ENCODE peak calls at places on chromosomes 3 and 15, in seven cellular contexts. D is smooth muscle cell of the brain vasculature; J is psoas muscle; A is progenitor cell of endocrine pancreas; K is NCI-H1092; M is effector memory CD4-positive, alpha-beta T cell; O is AML-193. B is an unnamed sample.

GRCh38 chr3:1594940-1595339 is 502.1 kb downstream of the CNTN6 start:
- DNase-seq in O (no peak), M (no peak), J (no peak), A (no peak), D (no peak), K (no peak), B (no peak)

GRCh38 chr3:48847053-48847585 is 555 bp downstream of the PRKAR2A start:
- DNase-seq in J (peak; percentile 94), O (peak; percentile 49), A (peak; percentile 49), D (no peak), M (peak; percentile 38), K (peak; percentile 49), B (peak; percentile 31)

GRCh38 chr3:72134989-72135451 is 350.1 kb upstream of the PROK2 start:
- DNase-seq in J (no peak), O (no peak), M (no peak), K (no peak), D (no peak), A (no peak), B (no peak)

GRCh38 chr3:67018105-67018788 is 20.1 kb downstream of the KBTBD8 start:
- DNase-seq in D (no peak), M (no peak), A (no peak), J (no peak), O (no peak), K (no peak), B (no peak)

GRCh38 chr3:124461838-124462632 is 268.2 kb upstream of the UMPS start:
- DNase-seq in O (no peak), K (no peak), D (no peak), A (no peak), M (no peak), J (no peak), B (no peak)

GRCh38 chr3:170614214-170614966 is 28.5 kb upstream of the SLC7A14 start:
- DNase-seq in O (peak; percentile 26), J (no peak), A (no peak), K (no peak), M (no peak), D (no peak), B (no peak)

GRCh38 chr3:185225523-185225922 is 28.3 kb downstream of the EHHADH start:
- DNase-seq in J (no peak), A (no peak), D (no peak), M (no peak), K (no peak), O (no peak), B (no peak)

GRCh38 chr3:172606021-172606420 is 82.8 kb upstream of the TNFSF10 start:
- DNase-seq in M (no peak), D (no peak), O (no peak), J (no peak), A (no peak), K (no peak), B (no peak)

GRCh38 chr3:78855190-78855589 is 912.6 kb downstream of the ROBO1 start:
- DNase-seq in D (no peak), O (no peak), M (no peak), A (no peak), J (no peak), K (no peak), B (no peak)

GRCh38 chr3:194251891-194252560 is 99.1 kb downstream of the CPN2 start:
- DNase-seq in J (no peak), A (no peak), D (no peak), M (no peak), K (no peak), O (no peak), B (no peak)

GRCh38 chr3:112767177-112767576 is 79.5 kb downstream of the CD200R1L start:
- DNase-seq in A (no peak), J (no peak), M (no peak), K (no peak), D (no peak), O (peak; percentile 99), B (no peak)

GRCh38 chr15:37824717-37825382 is 109.6 kb upstream of the TMCO5A start:
- DNase-seq in J (no peak), O (no peak), K (no peak), A (no peak), D (peak; percentile 54), M (no peak), B (no peak)

GRCh38 chr3:119562307-119562961 is 3.0 kb upstream of the CD80 start:
- DNase-seq in A (no peak), K (no peak), M (peak; percentile 42), J (no peak), D (no peak), O (peak; percentile 87), B (no peak)

GRCh38 chr3:169678122-169678521 is 14.6 kb upstream of the MECOM start:
- DNase-seq in D (no peak), M (no peak), J (no peak), A (no peak), K (no peak), O (no peak), B (no peak)

GRCh38 chr15:89441295-89441762 is 55.1 kb downstream of the RHCG start:
- DNase-seq in D (no peak), A (no peak), J (no peak), M (no peak), K (no peak), O (peak; percentile 30), B (no peak)

GRCh38 chr3:17894434-17895060 is 152.1 kb upstream of the TBC1D5 start:
- DNase-seq in J (no peak), D (peak; percentile 36), O (peak; percentile 77), M (no peak), K (no peak), A (peak; percentile 23), B (peak; percentile 50)